ENCODE peak calls at places on chromosome 5, in five cellular contexts. L is SK-N-SH, G is ovary, X is IMR-90, Z is fibroblast of lung. H is an unnamed sample. For H3K4me1 and H3K36me3, the result is how much of the 10 kb centered on the place peaks cover.

GRCh38 chr5:1519631-1520141 is 4.1 kb downstream of the LPCAT1 start:
- DNase-seq in G (peak), Z (no peak), X (no peak), L (no peak), H (no peak)

GRCh38 chr5:133421806-133422205 is 190.5 kb downstream of the FSTL4 start:
- DNase-seq in G (no peak), Z (no peak), L (no peak), X (no peak), H (no peak)

GRCh38 chr5:125848746-125849145 is 574.5 kb upstream of the GRAMD2B start:
- DNase-seq in X (no peak), Z (no peak), L (no peak), G (no peak), H (no peak)

GRCh38 chr5:2866622-2867372 is 115.3 kb upstream of the IRX2 start:
- DNase-seq in Z (no peak), L (no peak), X (no peak), G (no peak), H (no peak)

GRCh38 chr5:122142480-122142879 is 13.1 kb downstream of the ZNF474 start:
- DNase-seq in Z (peak), L (no peak), X (peak), G (no peak), H (no peak)

GRCh38 chr5:147853372-147853987 is 22.0 kb upstream of the SPINK1 start:
- DNase-seq in L (no peak), X (no peak), Z (no peak), G (no peak), H (no peak)

GRCh38 chr5:41878598-41879305 is 8.5 kb upstream of the OXCT1 start:
- DNase-seq in X (no peak), L (no peak), G (no peak), Z (no peak), H (no peak)

GRCh38 chr5:37847978-37848425 is 8.2 kb upstream of the GDNF start:
- DNase-seq in X (peak), G (no peak), Z (peak), L (no peak), H (no peak)

GRCh38 chr5:134227259-134227658 is 1.4 kb upstream of the PPP2CA start:
- DNase-seq in L (peak), Z (peak), X (peak), G (no peak), H (peak)

GRCh38 chr5:72246954-72247442 is 73.0 kb downstream of the MRPS27 start:
- DNase-seq in L (no peak), G (no peak), X (peak), Z (peak), H (no peak)

GRCh38 chr5:137470111-137470920 is 28.8 kb downstream of the SPOCK1 start:
- DNase-seq in G (no peak), L (no peak), Z (peak), X (peak), H (no peak)

GRCh38 chr5:115415143-115415491 is 118.7 kb upstream of the CCDC112 start:
- DNase-seq in Z (peak), L (no peak), G (no peak), X (peak), H (no peak)

GRCh38 chr5:62284946-62285891 is 20.8 kb upstream of the KIF2A start:
- DNase-seq in Z (no peak), G (no peak), L (no peak), X (no peak), H (peak)

GRCh38 chr5:96668725-96669124 is 6.5 kb downstream of the CAST start:
- DNase-seq in G (no peak), X (no peak), Z (no peak), L (no peak), H (no peak)

GRCh38 chr5:51387854-51388320 is 4.6 kb downstream of the ISL1 start:
- DNase-seq in L (no peak), X (no peak), Z (no peak), G (no peak), H (no peak)

GRCh38 chr5:154197801-154198461 is 7.4 kb downstream of the GALNT10 start:
- DNase-seq in Z (peak), X (peak), L (no peak), G (no peak), H (peak)

GRCh38 chr5:172443441-172444109 is 10.8 kb downstream of the SH3PXD2B start:
- DNase-seq in Z (peak), X (peak), G (peak), L (peak), H (no peak)

GRCh38 chr5:51484326-51484725 is 101.1 kb downstream of the ISL1 start:
- DNase-seq in X (no peak), L (no peak), Z (peak), G (no peak), H (no peak)

GRCh38 chr5:43769576-43770352 is 166.8 kb downstream of the NNT start:
- DNase-seq in X (peak), G (no peak), Z (peak), L (no peak), H (no peak)

GRCh38 chr5:137304227-137304874 is 194.8 kb downstream of the SPOCK1 start:
- DNase-seq in G (no peak), L (no peak), Z (no peak), X (no peak), H (no peak)

DNA sequence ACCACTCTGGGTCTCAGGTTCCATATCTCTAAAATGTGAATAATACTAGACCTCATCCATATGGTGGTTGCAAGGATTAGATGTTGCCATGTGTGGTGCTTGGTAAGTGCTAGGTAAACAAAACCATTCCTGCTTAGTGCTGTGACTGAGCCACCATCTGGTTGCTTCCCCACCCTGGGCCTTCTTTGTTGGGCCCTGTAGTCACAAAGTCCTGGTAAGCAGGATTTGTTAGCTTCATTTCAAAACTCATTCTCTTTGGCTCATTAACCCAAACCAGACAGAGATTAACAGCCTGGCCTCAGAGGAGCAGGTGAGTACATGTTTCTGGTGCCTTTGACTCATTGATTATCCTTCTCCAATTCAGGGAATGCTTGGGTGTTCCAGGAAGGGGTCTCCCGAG is 240.2 kb downstream of the ARHGAP26 start:
- DNase-seq in G (no peak), L (no peak), X (no peak), Z (peak), H (no peak)
- H3K4me1 ChIP-seq in G (under half), L (under half), X (under half), Z (under half), H (under half)

GRCh38 chr5:131430794-131431193 is 166.9 kb downstream of the CDC42SE2 start:
- DNase-seq in X (peak), G (no peak), L (no peak), Z (peak), H (no peak)
- H3K36me3 ChIP-seq in X (under half), G (under half), L (under half), Z (under half), H (half or more)

DNA sequence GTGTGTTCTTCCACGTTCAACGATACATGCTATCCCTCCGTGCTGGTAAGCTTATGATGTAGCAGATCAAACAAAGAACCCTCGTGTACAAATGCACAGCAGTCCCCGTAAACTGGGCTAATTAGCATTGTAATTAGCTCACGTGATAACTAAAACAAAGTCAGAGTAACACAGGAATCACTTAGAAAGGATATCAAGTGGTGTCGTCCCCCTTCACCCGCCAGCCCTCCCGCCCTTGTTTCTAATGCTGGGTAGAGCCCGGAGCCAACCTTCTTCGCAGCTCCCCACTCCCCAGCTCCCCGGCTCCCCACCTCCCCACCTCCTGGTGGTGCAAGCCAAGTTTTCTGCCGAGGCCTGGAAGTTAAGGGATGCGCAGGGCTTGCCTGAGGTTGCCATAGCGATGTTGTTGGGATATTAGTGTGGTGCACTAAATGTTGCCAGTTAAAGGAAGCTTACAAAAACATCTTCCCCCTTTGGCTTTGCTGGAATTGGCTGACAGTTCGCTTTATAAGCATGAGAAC is 357.9 kb upstream of the CCNH start:
- DNase-seq in Z (no peak), L (peak), X (no peak), G (no peak), H (no peak)
- H3K27ac ChIP-seq in Z (no peak), L (no peak), X (no peak), G (no peak), H (no peak)

GRCh38 chr5:151221574-151221973 is 2.3 kb downstream of the CCDC69 start:
- DNase-seq in G (no peak), X (peak), Z (peak), L (no peak), H (no peak)

GRCh38 chr5:151222054-151222768 is 1.7 kb downstream of the CCDC69 start:
- DNase-seq in Z (no peak), G (no peak), X (no peak), L (no peak), H (no peak)

GRCh38 chr5:151219138-151219537 is 4.8 kb downstream of the CCDC69 start:
- DNase-seq in L (no peak), Z (no peak), G (no peak), X (no peak), H (no peak)

GRCh38 chr5:151218177-151218576 is 5.7 kb downstream of the CCDC69 start:
- DNase-seq in G (no peak), X (no peak), L (no peak), Z (no peak), H (no peak)

GRCh38 chr5:151219789-151220188 is 4.1 kb downstream of the CCDC69 start:
- DNase-seq in L (no peak), G (no peak), Z (no peak), X (no peak), H (no peak)
- H3K4me1 ChIP-seq in L (under half), G (under half), Z (under half), X (under half), H (half or more)

GRCh38 chr5:78424680-78425079 is 64.3 kb downstream of the SCAMP1 start:
- DNase-seq in L (no peak), G (no peak), X (no peak), Z (no peak), H (no peak)

GRCh38 chr5:78420548-78420947 is 60.1 kb downstream of the SCAMP1 start:
- DNase-seq in Z (no peak), G (no peak), L (no peak), X (no peak), H (no peak)

GRCh38 chr5:78417026-78417425 is 56.6 kb downstream of the SCAMP1 start:
- DNase-seq in X (peak), G (no peak), L (no peak), Z (peak), H (no peak)

GRCh38 chr5:78419396-78419795 is 59.0 kb downstream of the SCAMP1 start:
- DNase-seq in L (no peak), X (no peak), G (no peak), Z (no peak), H (no peak)
- H3K36me3 ChIP-seq in L (half or more), X (under half), G (under half), Z (under half), H (under half)

DNA sequence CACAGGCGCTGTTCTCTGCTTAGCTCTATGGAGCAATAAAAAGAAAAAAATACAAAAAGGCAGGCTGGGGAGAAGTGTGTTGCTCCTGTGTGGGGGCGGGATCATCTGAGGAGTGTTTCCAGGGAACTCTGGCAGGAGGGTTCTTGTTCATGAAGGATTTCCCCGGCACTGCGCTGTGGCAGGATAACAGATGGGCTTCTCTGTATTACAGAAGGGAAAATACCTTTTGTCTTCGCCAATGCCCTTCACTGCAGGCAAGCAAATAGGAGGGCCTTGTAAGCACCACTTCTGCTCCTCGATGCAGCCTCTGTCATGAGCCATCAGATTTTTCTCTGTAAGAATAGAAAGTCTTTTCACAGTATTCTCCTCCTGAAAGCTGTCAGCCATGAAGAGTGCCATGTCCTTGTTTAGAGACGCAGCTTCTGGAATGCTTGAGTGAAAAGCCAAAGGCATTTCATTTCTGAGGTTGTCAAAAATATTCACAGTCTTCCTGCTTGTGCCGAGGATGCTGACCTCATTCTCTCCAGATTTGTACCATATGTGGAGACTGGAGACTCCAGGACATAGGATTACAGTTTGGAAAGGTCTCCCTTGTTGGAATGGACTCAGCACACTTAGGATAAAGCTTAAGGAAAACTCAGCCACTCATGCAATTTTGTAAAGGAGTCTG is 294.0 kb downstream of the YTHDC2 start:
- DNase-seq in G (peak), L (no peak), X (peak), Z (peak), H (no peak)
- H3K27ac ChIP-seq in G (peak), L (no peak), X (no peak), Z (no peak), H (no peak)

GRCh38 chr5:157273131-157273556 is 7.2 kb downstream of the CYFIP2 start:
- DNase-seq in X (no peak), L (no peak), G (no peak), Z (no peak), H (no peak)
- H3K4me1 ChIP-seq in X (under half), L (under half), G (under half), Z (under half), H (half or more)

DNA sequence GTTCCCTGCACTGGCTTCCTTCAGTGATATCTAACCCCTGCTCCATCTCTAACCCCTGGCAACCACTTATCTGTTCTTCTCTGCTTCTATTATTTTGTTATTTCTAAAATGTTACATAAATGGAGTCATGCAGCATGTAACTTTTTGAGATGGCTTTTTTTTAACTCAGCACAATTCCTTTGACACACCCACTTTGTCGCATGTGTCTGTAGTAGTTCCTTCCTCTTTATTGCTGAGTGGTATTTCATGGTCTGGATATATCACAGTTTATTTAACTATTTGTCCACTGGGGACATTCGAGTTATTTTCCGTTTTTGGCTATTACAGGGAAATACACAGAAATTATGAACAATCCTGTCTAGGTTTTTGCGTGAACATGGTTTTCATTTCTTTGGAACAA is 200.2 kb downstream of the TRIO start:
- DNase-seq in X (no peak), G (no peak), Z (no peak), L (no peak), H (no peak)
- H3K36me3 ChIP-seq in X (half or more), G (under half), Z (under half), L (half or more), H (under half)

DNA sequence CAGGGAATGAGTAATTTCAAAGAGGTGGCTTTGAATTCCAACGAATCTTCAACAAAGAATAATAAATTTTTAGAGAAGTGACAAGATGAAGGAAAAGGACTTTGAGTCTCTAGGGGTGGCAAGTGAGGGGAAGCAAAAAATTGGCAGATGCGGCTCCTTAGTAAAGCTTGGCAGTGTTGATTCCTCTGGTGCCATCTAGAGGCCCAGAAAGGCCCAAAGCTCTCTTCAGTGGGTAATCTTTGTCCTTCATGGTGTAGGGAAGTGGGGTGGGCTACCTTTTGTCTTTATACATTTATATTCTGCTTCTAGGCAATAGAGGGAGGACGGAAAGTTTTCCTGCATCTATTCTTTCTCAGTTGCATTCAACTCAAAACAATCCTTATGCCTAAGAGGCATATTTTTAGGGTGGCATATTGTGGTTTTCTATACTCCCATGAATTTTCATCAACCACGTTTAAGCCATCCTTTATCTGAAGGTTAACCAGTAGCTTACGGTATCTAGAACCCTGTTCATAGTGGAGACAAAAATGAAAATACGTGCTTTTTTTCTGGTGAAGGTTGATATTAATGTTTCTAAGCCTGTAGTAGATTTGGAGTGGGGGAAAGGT is 17.5 kb upstream of the ROPN1L start:
- DNase-seq in L (peak), Z (peak), G (no peak), X (peak), H (no peak)
- H3K27ac ChIP-seq in L (no peak), Z (no peak), G (no peak), X (no peak), H (no peak)

H was measured in CD4-positive, CD25-positive, alpha-beta regulatory T cell.